ENCODE peak calls at places on chromosomes 5 and 9, in ten cellular contexts. S is heart right ventricle; Y is heart left ventricle; T is coronary artery; X is bronchial epithelial cell; B is CD8-positive, alpha-beta T cell; R is SJSA1; H is CD8-positive, alpha-beta memory T cell; M is spleen; I is dorsolateral prefrontal cortex. O is an unnamed sample.

GRCh38 chr5:134506054-134507039 is 19.1 kb upstream of the JADE2 start:
- DNase-seq in R (no peak), Y (peak), X (no peak), T (peak), H (no peak), B (no peak), I (no peak), S (peak), M (peak), O (no peak)

GRCh38 chr9:136686794-136687711 is at the start of gene AGPAT2:
- DNase-seq in M (peak), Y (peak), H (peak), I (no peak), T (no peak), S (peak), X (no peak), R (peak), B (peak), O (no peak)

GRCh38 chr9:133991211-133991921 is 758 bp downstream of the VAV2 start:
- DNase-seq in S (no peak), Y (no peak), X (no peak), I (no peak), R (no peak), B (no peak), M (peak), T (no peak), H (no peak), O (no peak)

GRCh38 chr5:64836786-64837185 is 68.1 kb downstream of the CWC27 start:
- DNase-seq in I (no peak), H (no peak), X (no peak), S (no peak), Y (no peak), M (no peak), T (no peak), B (no peak), R (no peak), O (no peak)

GRCh38 chr9:111190352-111190751 is 139.7 kb downstream of the OR2K2 start:
- DNase-seq in R (no peak), M (no peak), H (no peak), S (no peak), I (no peak), T (no peak), Y (no peak), X (no peak), B (no peak), O (no peak)

GRCh38 chr9:4590430-4591122 is 71.5 kb upstream of the PLPP6 start:
- DNase-seq in B (no peak), M (no peak), X (no peak), S (no peak), I (no peak), R (peak), H (no peak), T (no peak), Y (no peak), O (no peak)

GRCh38 chr5:173903396-173904140 is 15.4 kb downstream of the CPEB4 start:
- DNase-seq in R (no peak), S (no peak), B (no peak), T (no peak), M (no peak), I (no peak), X (no peak), H (no peak), Y (no peak), O (no peak)

GRCh38 chr5:8057764-8058163 is 188.8 kb downstream of the MTRR start:
- DNase-seq in M (no peak), B (no peak), T (no peak), S (no peak), X (no peak), Y (no peak), R (no peak), I (no peak), H (no peak), O (no peak)

GRCh38 chr9:21591221-21592062 is 109.3 kb upstream of the IFNE start:
- DNase-seq in M (no peak), S (no peak), Y (peak), B (peak), H (no peak), R (peak), T (no peak), X (peak), I (peak), O (peak)

GRCh38 chr9:122562134-122562760 is 9.3 kb downstream of the OR1N2 start:
- DNase-seq in S (no peak), X (no peak), T (no peak), R (no peak), H (no peak), M (no peak), I (no peak), B (peak), Y (no peak), O (no peak)

DNA sequence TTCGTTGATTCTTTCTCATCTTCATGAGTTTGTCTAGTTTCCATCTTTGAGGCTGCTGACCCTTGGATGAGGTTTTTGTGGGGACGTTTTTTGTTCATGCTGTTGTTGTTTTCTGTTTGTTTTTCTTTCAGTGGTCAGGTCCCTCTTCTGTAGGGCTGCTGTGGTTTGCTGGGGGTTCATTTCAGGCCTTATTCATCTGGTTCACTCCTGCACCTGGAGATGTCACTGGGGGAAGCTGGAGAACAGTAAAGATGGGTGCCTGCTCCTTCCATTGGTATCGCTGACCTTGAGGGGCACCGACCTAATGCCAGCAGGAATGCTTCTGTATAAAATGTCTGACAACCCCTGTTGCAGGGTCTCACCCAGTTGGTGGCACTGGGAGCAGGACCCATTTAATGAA is 8.5 kb downstream of the OR1N2 start:
- DNase-seq in X (no peak), R (no peak), S (no peak), H (no peak), Y (no peak), T (no peak), M (no peak), I (no peak), B (no peak), O (no peak)
- H3K4me3 ChIP-seq in X (no peak), R (no peak), S (no peak), H (no peak), Y (no peak), T (no peak), M (no peak), I (no peak), B (no peak), O (no peak)

DNA sequence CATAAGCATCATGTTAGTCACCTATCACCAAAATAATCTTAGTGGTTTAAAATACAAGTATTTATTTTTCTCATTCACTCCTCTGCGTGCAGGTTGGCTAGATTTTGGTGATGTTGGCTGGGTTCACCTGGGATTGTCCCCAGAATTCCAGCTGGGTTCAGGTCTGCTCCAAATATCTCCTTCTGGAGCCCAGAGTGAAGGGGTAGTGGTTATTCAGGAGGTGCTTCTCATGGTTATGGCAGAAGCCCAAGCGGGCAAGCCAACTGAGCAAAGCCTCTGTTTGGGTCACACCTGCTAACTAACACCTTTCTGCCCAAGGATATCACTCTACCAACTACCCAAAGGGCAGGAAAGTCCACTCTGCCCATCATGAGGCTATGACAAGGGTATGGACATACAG is 4.7 kb upstream of the SLC25A46 start:
- DNase-seq in R (no peak), B (no peak), X (no peak), T (no peak), S (no peak), Y (no peak), M (no peak), H (no peak), I (no peak), O (no peak)
- H3K4me3 ChIP-seq in R (no peak), B (no peak), X (no peak), T (no peak), S (no peak), Y (no peak), M (no peak), H (no peak), I (no peak), O (no peak)

GRCh38 chr5:141560725-141561483 is 57.9 kb downstream of the DIAPH1 start:
- DNase-seq in M (no peak), Y (peak), R (peak), H (no peak), S (peak), T (peak), I (peak), B (no peak), X (peak), O (peak)
- H3K4me3 ChIP-seq in M (no peak), Y (peak), R (no peak), H (no peak), S (no peak), T (peak), I (peak), B (no peak), X (no peak), O (peak)

DNA sequence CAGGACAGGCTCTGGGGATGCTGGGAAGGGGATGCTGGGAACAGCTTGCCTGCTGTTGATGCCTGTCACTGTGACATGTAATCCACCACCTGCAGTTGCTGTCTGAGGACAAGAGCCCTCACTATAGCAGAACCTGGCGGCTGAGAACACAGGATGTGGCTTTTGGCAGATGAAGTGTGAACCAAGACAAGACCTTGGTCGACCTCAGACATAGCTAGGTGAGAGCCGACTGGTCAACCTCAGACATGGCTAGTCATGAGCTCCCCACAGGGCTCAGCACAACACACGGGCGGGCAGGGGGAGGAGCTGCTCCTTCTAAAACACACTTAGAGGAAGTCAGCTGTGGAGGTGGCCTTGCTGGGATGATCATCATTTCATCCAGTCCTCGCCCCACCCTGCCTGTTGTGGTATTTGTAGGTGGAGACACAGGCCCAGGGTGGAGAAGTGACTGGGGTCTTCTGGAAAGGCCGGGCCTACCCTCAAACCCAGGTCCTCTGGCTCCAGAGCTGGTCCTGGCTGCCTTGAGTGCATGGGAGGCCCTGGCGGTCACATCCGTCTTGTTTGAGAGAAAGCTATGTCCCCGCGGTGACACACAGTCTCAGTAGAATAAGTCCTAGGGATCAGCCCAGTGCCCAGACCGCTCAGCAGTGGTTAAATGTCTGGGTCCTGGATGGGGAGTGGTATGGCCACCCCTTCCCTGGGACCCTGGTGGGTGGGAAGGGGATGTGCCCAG is 6.1 kb downstream of the SUSD3 start:
- DNase-seq in H (peak), B (peak), Y (peak), S (no peak), I (no peak), X (no peak), M (peak), T (no peak), R (no peak), O (no peak)
- H3K4me3 ChIP-seq in H (peak), B (peak), Y (no peak), S (no peak), I (no peak), X (no peak), M (no peak), T (no peak), R (no peak), O (no peak)